ENCODE peak calls at places on chromosome 10, in six cellular contexts. B is GM12891, O is K562, I is GM12878, S is HepG2, U is H1. C is an unnamed sample.

GRCh38 chr10:52652431-52653220 is 120.0 kb downstream of the MBL2 start:
- DNase-seq in I (no peak), U (no peak), O (no peak), B (no peak), S (no peak), C (no peak)

GRCh38 chr10:71700735-71701368 is 18.7 kb downstream of the C10orf105 start:
- DNase-seq in I (no peak), B (no peak), S (no peak), U (no peak), O (no peak), C (no peak)

GRCh38 chr10:20007426-20007825 is 191.2 kb downstream of the PLXDC2 start:
- DNase-seq in S (no peak), B (no peak), I (no peak), U (no peak), O (no peak), C (no peak)

GRCh38 chr10:22617516-22617915 is 96.9 kb downstream of the PIP4K2A start:
- DNase-seq in U (no peak), B (no peak), O (peak), S (no peak), I (no peak), C (no peak)

GRCh38 chr10:6423004-6423403 is 157.1 kb downstream of the PRKCQ start:
- DNase-seq in I (no peak), B (no peak), U (no peak), S (no peak), O (no peak), C (no peak)

GRCh38 chr10:132897516-132898381 is 44.6 kb downstream of the CFAP46 start:
- DNase-seq in I (no peak), B (no peak), O (no peak), U (no peak), S (no peak), C (no peak)

GRCh38 chr10:104321716-104322415 is 16.4 kb downstream of the ITPRIP start:
- DNase-seq in B (no peak), I (no peak), U (no peak), S (no peak), O (no peak), C (no peak)

GRCh38 chr10:4998671-4999070 is 5.0 kb downstream of the AKR1C2 start:
- DNase-seq in U (no peak), S (no peak), O (no peak), I (no peak), B (no peak), C (no peak)

GRCh38 chr10:57579926-57580325 is 687.8 kb downstream of the IPMK start:
- DNase-seq in U (no peak), O (no peak), I (no peak), S (peak), B (no peak), C (no peak)

GRCh38 chr10:98664329-98665042 is 217.8 kb upstream of the HPS1 start:
- DNase-seq in O (peak), I (peak), U (peak), S (peak), B (peak), C (peak)

GRCh38 chr10:78755877-78756455 is 312.8 kb upstream of the ZMIZ1 start:
- DNase-seq in I (no peak), U (no peak), S (no peak), O (no peak), B (no peak), C (no peak)

GRCh38 chr10:78755075-78755695 is 313.6 kb upstream of the ZMIZ1 start:
- DNase-seq in I (no peak), U (no peak), B (no peak), S (no peak), O (no peak), C (no peak)

GRCh38 chr10:78758176-78758575 is 310.6 kb upstream of the ZMIZ1 start:
- DNase-seq in O (no peak), B (no peak), I (no peak), S (no peak), U (no peak), C (no peak)

GRCh38 chr10:78757542-78757941 is 311.2 kb upstream of the ZMIZ1 start:
- DNase-seq in O (no peak), S (no peak), B (no peak), I (no peak), U (no peak), C (no peak)

DNA sequence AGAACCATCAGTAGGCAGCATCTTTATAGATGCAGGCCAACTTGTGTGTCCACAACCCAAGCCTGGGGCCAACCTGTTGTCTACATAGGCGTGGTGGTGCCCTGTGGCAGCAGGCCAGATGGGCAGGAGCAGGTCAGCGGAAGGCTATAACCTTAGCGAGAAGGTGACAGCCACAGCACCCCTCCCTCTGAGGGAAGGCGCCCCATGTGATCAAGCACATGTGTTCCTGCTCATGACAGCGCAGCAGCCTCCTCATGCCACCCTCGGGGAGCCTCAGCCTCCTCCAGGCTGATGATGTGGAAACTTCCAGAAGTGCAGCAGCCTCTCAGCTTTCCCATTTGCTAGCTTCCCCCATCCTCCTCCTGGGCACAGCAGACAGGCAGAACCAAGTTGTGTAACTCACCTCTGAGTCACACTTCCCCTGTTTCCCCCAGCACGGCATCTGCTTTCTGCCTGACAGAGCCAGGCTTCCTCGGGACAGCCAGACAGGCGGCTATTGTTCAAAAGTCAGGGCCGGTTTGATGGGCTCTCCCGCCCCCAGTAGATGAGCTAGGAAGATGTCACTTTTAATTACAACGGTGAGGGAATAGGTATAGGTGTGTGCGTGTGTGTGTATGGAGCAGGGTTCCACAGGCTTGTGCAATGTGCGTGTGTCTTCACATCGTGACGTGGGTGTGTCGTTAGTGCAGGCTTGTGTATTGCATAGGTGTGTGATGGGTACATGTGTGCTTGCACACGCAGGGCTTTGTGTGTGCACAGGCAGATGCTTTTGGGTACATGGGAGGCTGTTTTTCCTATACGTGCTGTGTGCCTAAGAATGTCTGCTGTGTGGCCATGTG is 311.9 kb upstream of the ZMIZ1 start:
- DNase-seq in O (no peak), B (no peak), U (no peak), I (no peak), S (peak), C (no peak)
- TF ChIP-seq POLR2AphosphoS5 in O (no peak), B (no peak), U (no peak), I (no peak), S (no peak), C (no peak)

DNA sequence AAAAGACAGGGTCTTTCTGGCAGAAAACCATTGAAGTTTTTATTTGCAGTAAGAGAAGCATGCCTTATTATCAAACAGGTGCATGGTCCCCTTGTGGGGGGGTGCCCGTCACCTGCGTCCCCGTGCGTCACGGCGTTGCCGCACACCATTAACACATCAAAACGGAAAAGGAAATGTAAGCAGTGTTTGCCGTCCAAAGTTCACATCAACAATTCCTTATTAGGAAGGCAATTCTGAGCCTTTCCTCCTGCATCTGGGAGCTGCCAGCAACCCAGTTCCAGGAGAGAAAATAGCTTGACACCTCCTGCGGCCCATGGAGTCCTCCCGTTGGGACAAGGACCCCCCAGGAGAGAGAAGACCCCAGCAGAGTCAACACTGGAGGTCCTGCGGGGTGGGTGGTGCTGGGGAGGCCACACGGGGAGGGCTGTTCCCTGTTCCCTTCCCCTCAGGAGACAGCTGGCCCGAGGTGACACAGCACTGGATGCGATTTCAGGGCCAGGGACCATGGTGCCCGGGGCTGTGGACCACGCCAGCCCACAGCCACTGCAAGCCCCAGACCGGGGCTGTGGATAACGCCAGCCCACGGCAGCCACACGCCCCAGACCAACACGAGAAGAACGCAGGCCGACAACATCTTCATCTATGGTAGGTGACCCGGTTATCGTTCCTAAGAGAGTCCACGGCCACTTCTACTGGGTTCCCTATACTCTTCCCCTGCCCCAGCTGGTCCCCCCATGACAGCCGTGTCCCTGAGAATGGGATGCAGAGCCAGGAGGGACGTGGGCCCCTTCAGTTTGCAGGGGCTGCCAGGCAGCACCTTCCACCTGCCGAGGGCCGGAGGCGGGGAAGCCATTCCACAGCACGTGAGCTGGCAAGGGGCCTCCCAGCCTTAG is 39.4 kb downstream of the DIP2C start:
- DNase-seq in B (no peak), I (no peak), O (no peak), U (no peak), S (peak), C (no peak)
- TF ChIP-seq POLR2A in B (no peak), I (no peak), O (no peak), U (no peak), S (peak), C (no peak)

DNA sequence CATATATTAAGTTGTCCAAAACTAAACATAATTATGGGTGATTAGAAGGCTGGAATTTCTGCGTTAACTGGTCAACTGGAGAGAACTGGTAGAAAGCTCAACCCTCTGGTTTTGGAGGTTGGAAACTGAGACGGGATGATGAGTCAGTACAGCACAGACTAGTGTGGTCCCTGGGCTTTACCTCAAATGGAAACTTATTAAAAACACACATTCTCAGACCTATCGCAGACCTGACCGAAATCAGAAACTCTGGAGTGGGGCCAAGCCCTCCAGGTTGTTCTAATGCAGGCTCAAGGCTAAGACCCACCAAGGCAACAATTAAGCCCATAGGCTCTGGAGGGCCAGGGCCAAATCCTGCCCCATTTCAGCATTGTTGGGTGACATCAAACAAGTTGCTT is 136.9 kb downstream of the KCNMA1 start:
- DNase-seq in U (no peak), B (no peak), I (no peak), O (no peak), S (no peak), C (no peak)
- TF ChIP-seq TAF1 in U (no peak), B (no peak), I (no peak), O (no peak), S (no peak), C (no peak)

DNA sequence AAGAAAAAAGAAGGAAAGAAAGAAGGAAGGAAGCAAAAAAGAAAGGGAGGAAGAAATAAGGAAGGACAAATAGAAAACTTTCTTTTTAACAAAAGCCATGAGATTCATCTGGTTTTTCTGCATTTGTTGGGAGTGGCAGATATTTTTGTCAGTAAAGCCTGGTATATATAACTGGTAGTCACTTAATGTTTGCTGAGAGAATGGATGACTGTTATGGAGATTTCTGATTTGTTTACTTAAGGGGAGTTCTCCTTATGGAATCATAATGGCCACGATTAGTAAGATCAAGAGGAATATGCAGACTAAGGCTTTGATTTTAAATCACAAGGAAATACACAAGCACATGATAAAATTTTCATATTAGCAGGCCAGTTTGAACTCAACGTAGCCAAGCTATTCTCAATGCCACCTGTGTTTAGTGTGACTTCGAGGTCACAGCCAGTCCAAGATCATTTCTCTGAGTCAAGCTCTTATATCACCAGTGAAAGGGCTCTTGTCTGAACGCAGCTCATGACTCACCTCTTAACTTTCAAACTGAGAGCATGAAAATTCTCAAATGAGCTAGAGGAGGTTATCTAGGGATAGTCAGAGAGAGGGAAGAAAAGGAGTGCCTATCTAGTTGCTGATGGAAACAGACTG is 445.1 kb upstream of the ZMIZ1 start:
- DNase-seq in U (no peak), O (no peak), I (no peak), S (peak), B (no peak), C (no peak)
- TF ChIP-seq POLR2AphosphoS5 in U (no peak), O (no peak), I (no peak), S (no peak), B (no peak), C (no peak)

DNA sequence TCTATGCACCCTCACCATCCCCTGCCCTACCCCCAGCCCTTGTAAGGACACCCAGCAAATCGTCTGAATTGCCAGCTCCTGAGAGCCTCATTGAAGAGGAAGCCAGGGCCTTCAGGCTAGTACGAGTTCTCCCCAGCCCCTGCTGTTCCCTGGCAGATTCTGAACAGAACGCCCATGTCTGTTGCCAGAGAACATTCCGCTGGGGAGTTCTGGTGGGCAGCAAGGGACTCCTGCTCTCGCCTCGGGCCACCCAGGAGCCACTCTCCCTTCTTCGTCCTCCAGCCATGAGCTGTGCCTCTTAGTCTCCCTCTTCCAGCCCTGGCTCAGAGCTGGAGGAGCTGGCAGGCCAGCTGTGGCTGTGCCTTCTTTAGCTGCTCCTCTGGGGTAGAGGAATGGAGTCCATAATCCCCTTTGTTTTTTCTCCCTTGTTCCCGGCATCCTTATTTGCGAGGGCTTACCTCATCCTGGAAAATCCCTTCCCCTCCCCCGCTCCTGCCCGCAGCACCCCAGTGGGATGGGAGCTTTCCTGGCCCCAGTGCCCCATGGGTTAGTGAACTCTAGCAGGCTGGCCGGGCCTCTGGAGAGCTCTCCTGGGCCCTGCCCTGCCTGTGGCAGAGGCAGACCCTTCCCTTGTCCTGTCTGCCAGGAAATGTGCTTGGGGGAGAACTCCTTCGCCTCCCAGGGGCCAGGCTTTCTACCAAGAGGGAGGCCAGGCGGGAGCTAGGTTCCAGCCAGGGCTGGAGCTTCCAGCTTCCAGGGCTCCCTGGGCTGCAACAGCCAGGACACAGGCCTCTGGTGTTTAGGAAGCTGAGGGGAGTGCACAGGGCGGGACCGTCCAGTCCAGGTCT is 16.6 kb upstream of the TRIM8 start:
- DNase-seq in I (no peak), O (no peak), B (no peak), U (peak), S (peak), C (no peak)
- TF ChIP-seq POLR2A in I (no peak), O (no peak), B (no peak), U (peak), S (no peak), C (no peak)

DNA sequence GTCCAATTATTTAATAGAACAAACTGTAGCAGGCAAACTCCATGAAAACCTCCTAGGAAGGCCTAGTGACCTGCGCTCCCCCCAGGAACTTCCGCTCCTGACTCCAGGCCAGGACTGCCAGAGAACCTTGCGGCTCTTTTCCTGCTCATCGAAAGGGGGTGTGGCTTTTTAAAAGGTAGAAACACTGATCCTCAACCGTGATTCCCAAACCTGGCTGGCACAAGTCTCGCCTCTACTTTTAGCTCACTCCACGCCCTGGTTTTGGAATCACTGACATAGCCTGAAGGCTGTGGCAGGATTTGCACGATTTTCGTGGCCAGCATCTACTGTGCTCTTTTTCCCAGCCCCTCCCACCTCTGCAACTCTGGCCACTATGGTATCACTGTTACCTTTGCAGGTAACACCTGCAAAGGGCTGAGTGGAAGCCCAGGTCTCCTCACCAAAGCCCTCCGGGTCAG is 43.3 kb downstream of the MYOF start:
- DNase-seq in U (no peak), O (peak), S (no peak), B (no peak), I (no peak), C (no peak)
- TF ChIP-seq TAF1 in U (peak), O (no peak), S (no peak), B (no peak), I (no peak), C (no peak)